ENCODE peak calls at places on chromosomes 13 and 19, in nine cellular contexts. U is GM10248, V is ascending aorta, S is left ventricle myocardium inferior, P is breast epithelium, C is transverse colon, I is AG10803, L is neural crest cell, E is PC-3. O is an unnamed sample.

GRCh38 chr13:21638319-21639282 is 32.3 kb upstream of the FGF9 start:
- DNase-seq in U (peak; percentile 50), V (no peak), S (no peak), P (no peak), C (peak; percentile 43), I (peak; percentile 20), L (peak; percentile 43), E (peak; percentile 64), O (peak; percentile 39)

GRCh38 chr19:50669319-50670101 is 20.3 kb downstream of the C19orf81 start:
- DNase-seq in U (peak; percentile 59), V (no peak), S (no peak), P (no peak), C (peak; percentile 21), I (peak; percentile 20), L (peak; percentile 51), E (peak; percentile 64), O (peak; percentile 57)

GRCh38 chr13:53612200-53612599 is 583.6 kb downstream of the OLFM4 start:
- DNase-seq in U (no peak), V (no peak), S (no peak), P (no peak), C (no peak), I (no peak), L (no peak), E (no peak), O (no peak)

GRCh38 chr19:8641908-8642547 is 11.6 kb downstream of the NFILZ start:
- DNase-seq in U (peak; percentile 35), V (no peak), S (no peak), P (no peak), C (no peak), I (peak; percentile 67), L (peak; percentile 15), E (peak; percentile 70), O (peak; percentile 21)

GRCh38 chr19:32200312-32201038 is 144.9 kb upstream of the ZNF507 start:
- DNase-seq in U (no peak), V (no peak), S (peak; percentile 46), P (no peak), C (no peak), I (no peak), L (no peak), E (no peak), O (no peak)

GRCh38 chr19:31350693-31351211 is 1.5 kb upstream of the TSHZ3 start:
- DNase-seq in U (no peak), V (no peak), S (peak; percentile 68), P (no peak), C (peak; percentile 41), I (peak; percentile 57), L (peak; percentile 41), E (peak; percentile 22), O (peak; percentile 15)

GRCh38 chr19:42282036-42282762 is 13.1 kb downstream of the CIC start:
- DNase-seq in U (no peak), V (no peak), S (no peak), P (no peak), C (no peak), I (no peak), L (no peak), E (no peak), O (peak; percentile 45)

GRCh38 chr19:53308339-53308811 is 25.2 kb upstream of the ZNF845 start:
- DNase-seq in U (no peak), V (no peak), S (peak; percentile 16), P (no peak), C (no peak), I (no peak), L (peak; percentile 26), E (no peak), O (peak; percentile 34)

GRCh38 chr19:54938906-54939305 is 8.4 kb downstream of the NLRP7 start:
- DNase-seq in U (no peak), V (no peak), S (no peak), P (no peak), C (no peak), I (no peak), L (no peak), E (no peak), O (no peak)

GRCh38 chr19:40190891-40191835 is at the start of gene MAP3K10:
- DNase-seq in U (peak; percentile 91), V (no peak), S (peak; percentile 80), P (no peak), C (peak; percentile 78), I (peak; percentile 73), L (peak; percentile 62), E (peak; percentile 61), O (peak; percentile 91)

GRCh38 chr13:73900591-73900990 is 233.6 kb downstream of the KLF12 start:
- DNase-seq in U (no peak), V (no peak), S (no peak), P (no peak), C (no peak), I (peak; percentile 25), L (no peak), E (no peak), O (no peak)

GRCh38 chr13:105611424-105611823 is 924.0 kb downstream of the EFNB2 start:
- DNase-seq in U (no peak), V (no peak), S (no peak), P (no peak), C (no peak), I (peak; percentile 37), L (no peak), E (no peak), O (no peak)

GRCh38 chr19:46392252-46392801 is 21.0 kb downstream of the CCDC8 start:
- DNase-seq in U (no peak), V (no peak), S (no peak), P (no peak), C (no peak), I (peak; percentile 89), L (no peak), E (no peak), O (no peak)

GRCh38 chr13:93963266-93964131 is 516.0 kb downstream of the DCT start:
- DNase-seq in U (no peak), V (no peak), S (no peak), P (no peak), C (no peak), I (peak; percentile 72), L (no peak), E (peak; percentile 73), O (no peak)

GRCh38 chr13:48492123-48493075 is 40.5 kb downstream of the RCBTB2 start:
- DNase-seq in U (peak; percentile 68), V (peak; percentile 47), S (peak; percentile 82), P (peak; percentile 67), C (peak; percentile 69), I (peak; percentile 78), L (no peak), E (no peak), O (peak; percentile 82)

GRCh38 chr13:51549050-51549449 is 35.2 kb upstream of the WDFY2 start:
- DNase-seq in U (peak; percentile 31), V (no peak), S (no peak), P (no peak), C (no peak), I (no peak), L (no peak), E (no peak), O (peak; percentile 22)

GRCh38 chr13:110245421-110245899 is 61.5 kb downstream of the COL4A1 start:
- DNase-seq in U (no peak), V (no peak), S (no peak), P (no peak), C (no peak), I (peak; percentile 75), L (no peak), E (no peak), O (no peak)

GRCh38 chr19:36489920-36490415 is 607 bp upstream of the ZNF566 start:
- DNase-seq in U (peak; percentile 79), V (peak; percentile 33), S (peak; percentile 80), P (peak; percentile 68), C (peak; percentile 83), I (peak; percentile 93), L (peak; percentile 70), E (peak; percentile 82), O (peak; percentile 82)

GRCh38 chr13:59408738-59409137 is 755.0 kb downstream of the DIAPH3 start:
- DNase-seq in U (no peak), V (no peak), S (no peak), P (no peak), C (no peak), I (no peak), L (no peak), E (no peak), O (no peak)

GRCh38 chr19:1333789-1334188 is 48.1 kb downstream of the EFNA2 start:
- DNase-seq in U (no peak), V (no peak), S (no peak), P (no peak), C (no peak), I (no peak), L (no peak), E (no peak), O (no peak)

DNA sequence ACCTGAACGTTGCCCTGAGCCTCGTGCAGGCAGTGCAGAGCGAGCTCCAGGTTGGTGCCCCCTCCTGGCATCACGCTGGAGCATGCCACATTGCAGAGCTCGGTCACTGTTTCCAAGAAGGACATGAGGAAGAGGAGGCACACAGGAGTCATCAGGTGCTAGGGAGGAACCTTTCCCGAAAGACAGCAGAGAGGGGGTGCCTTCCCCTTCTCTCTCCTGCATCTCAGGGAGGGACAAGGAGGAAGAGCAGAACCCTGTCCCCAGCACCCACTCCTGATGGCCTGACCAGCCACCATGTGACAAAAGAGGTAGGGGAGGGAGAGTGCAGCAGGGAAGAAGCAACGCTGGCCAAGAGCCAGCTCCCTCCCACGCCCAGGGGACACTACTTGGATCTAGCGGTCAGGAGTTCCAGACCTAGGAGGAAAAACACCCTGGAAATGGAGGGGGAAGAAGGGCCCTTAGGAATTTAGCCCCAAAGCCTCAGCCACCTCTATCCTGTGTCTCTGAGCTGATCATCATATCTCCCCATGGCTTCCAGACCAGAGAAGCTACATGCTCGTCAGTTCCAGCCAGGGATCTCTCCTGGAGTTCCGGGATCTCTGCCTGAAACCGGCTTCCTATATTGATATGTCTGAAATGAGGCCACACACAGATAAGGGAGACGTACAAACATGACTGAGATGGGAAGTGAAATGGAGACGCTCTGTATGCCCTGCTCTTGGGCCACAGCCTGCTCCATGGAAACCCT is 17.0 kb upstream of the NAPA start:
- DNase-seq in U (no peak), V (no peak), S (no peak), P (no peak), C (no peak), I (no peak), L (no peak), E (no peak), O (no peak)
- TF ChIP-seq CTCF in U (no peak), V (no peak), S (no peak), P (no peak), C (no peak), I (no peak), L (no peak), E (no peak), O (no peak)

GRCh38 chr13:30114586-30115256 is 192.6 kb downstream of the KATNAL1 start:
- DNase-seq in U (peak; percentile 90), V (peak; percentile 56), S (peak; percentile 89), P (peak; percentile 85), C (peak; percentile 95), I (peak; percentile 75), L (peak; percentile 97), E (peak; percentile 87), O (peak; percentile 96)
- TF ChIP-seq CTCF in U (peak; percentile 82), V (peak; percentile 88), S (peak; percentile 92), P (peak; percentile 94), C (peak; percentile 91), I (peak; percentile 84), L (peak; percentile 97), E (peak; percentile 87), O (peak; percentile 97)

GRCh38 chr13:70792121-70792520 is 683.9 kb upstream of the KLHL1 start:
- DNase-seq in U (no peak), V (no peak), S (no peak), P (no peak), C (no peak), I (no peak), L (no peak), E (peak; percentile 8), O (no peak)
- TF ChIP-seq CTCF in U (no peak), V (no peak), S (no peak), P (no peak), C (no peak), I (no peak), L (peak; percentile 31), E (peak; percentile 20), O (no peak)

GRCh38 chr19:49127674-49128544 is 8.6 kb downstream of the PPFIA3 start:
- DNase-seq in U (peak; percentile 99), V (peak; percentile 82), S (peak; percentile 95), P (peak; percentile 93), C (peak; percentile 98), I (peak; percentile 96), L (peak; percentile 94), E (peak; percentile 90), O (peak; percentile 95)
- TF ChIP-seq CTCF in U (no peak), V (no peak), S (peak; percentile 38), P (no peak), C (peak; percentile 41), I (no peak), L (peak; percentile 29), E (no peak), O (no peak)

O was measured in activated CD8-positive, alpha-beta T cell treated with anti-CD3 and anti-CD28 coated beads for 36 hours.